ENCODE peak calls at places on chromosomes 11 and 22, in nine cellular contexts. I, M, D, P, S, E, O, K and H are unnamed samples.

GRCh38 chr22:19576460-19577421 is 52.5 kb upstream of the CLDN5 start:
- DNase-seq in M (no peak), D (no peak), K (peak), E (no peak), S (no peak), O (no peak), P (no peak), I (peak), H (no peak)

GRCh38 chr22:20885557-20886323 is 26.9 kb downstream of the SNAP29 start:
- DNase-seq in I (peak), S (peak), P (peak), O (peak), E (peak), D (peak), K (peak), M (peak), H (peak)

GRCh38 chr11:78338138-78338537 is 79.5 kb downstream of the GAB2 start:
- DNase-seq in M (no peak), D (no peak), I (no peak), E (no peak), P (no peak), K (no peak), S (no peak), O (no peak), H (no peak)

GRCh38 chr22:16933274-16933923 is 74.6 kb downstream of the GAB4 start:
- DNase-seq in K (no peak), P (no peak), I (no peak), O (no peak), D (no peak), S (no peak), E (no peak), M (no peak), H (no peak)

GRCh38 chr11:134244593-134244992 is 8.6 kb downstream of the THYN1 start:
- DNase-seq in D (peak), I (no peak), K (peak), E (no peak), M (no peak), O (no peak), S (no peak), P (no peak), H (no peak)

GRCh38 chr11:37907461-37908223 is 1309.6 kb upstream of the RAG2 start:
- DNase-seq in S (no peak), I (no peak), M (no peak), D (no peak), P (no peak), E (no peak), O (no peak), K (no peak), H (peak)

GRCh38 chr22:22843848-22844247 is 43.8 kb upstream of the IGLL5 start:
- DNase-seq in D (no peak), O (no peak), M (no peak), K (no peak), I (no peak), E (no peak), S (no peak), P (no peak), H (no peak)

GRCh38 chr11:112292785-112293407 is 32.2 kb upstream of the PLET1 start:
- DNase-seq in M (peak), D (no peak), K (no peak), O (no peak), E (no peak), P (peak), I (no peak), S (no peak), H (peak)

GRCh38 chr11:123145220-123145619 is 49.8 kb downstream of the CLMP start:
- DNase-seq in O (no peak), I (no peak), S (no peak), D (no peak), M (peak), K (no peak), E (no peak), P (peak), H (peak)

GRCh38 chr11:12540913-12541587 is 133.2 kb upstream of the TEAD1 start:
- DNase-seq in O (no peak), D (no peak), M (peak), I (no peak), E (no peak), K (peak), S (no peak), P (peak), H (no peak)

GRCh38 chr11:117220999-117221774 is 10.7 kb downstream of the PCSK7 start:
- DNase-seq in D (no peak), O (no peak), E (peak), S (peak), K (no peak), M (no peak), P (no peak), I (peak), H (no peak)

GRCh38 chr11:43376594-43376993 is 17.9 kb downstream of the TTC17 start:
- DNase-seq in E (no peak), I (no peak), P (no peak), D (no peak), M (peak), O (no peak), K (no peak), S (no peak), H (no peak)

GRCh38 chr11:86755196-86755595 is 45.1 kb upstream of the PRSS23 start:
- DNase-seq in E (no peak), K (no peak), P (no peak), M (no peak), S (no peak), O (no peak), I (no peak), D (no peak), H (no peak)

GRCh38 chr11:10351768-10352641 is 47.1 kb downstream of the ADM start:
- DNase-seq in O (no peak), M (no peak), K (peak), I (peak), S (peak), P (peak), E (no peak), D (no peak), H (no peak)

GRCh38 chr11:26477406-26477805 is 94.7 kb downstream of the MUC15 start:
- DNase-seq in K (no peak), S (no peak), I (no peak), O (no peak), D (no peak), E (no peak), P (no peak), M (no peak), H (no peak)

GRCh38 chr22:32233091-32233490 is 22.1 kb downstream of the SLC5A4 start:
- DNase-seq in P (no peak), E (no peak), I (no peak), K (no peak), D (no peak), S (no peak), O (no peak), M (no peak), H (no peak)

GRCh38 chr11:122933434-122933833 is 48.2 kb downstream of the BSX start:
- DNase-seq in I (no peak), S (no peak), O (no peak), D (no peak), K (no peak), E (no peak), M (no peak), P (no peak), H (no peak)

GRCh38 chr22:41256254-41256897 is 15.6 kb upstream of the CHADL start:
- DNase-seq in K (no peak), E (no peak), O (no peak), P (no peak), I (no peak), S (no peak), D (no peak), M (peak), H (no peak)

GRCh38 chr22:33579448-33580093 is 340.7 kb downstream of the LARGE1 start:
- DNase-seq in S (no peak), O (no peak), E (peak), D (no peak), K (peak), M (peak), I (peak), P (peak), H (no peak)

GRCh38 chr11:19938051-19938856 is 222.0 kb downstream of the DBX1 start:
- DNase-seq in I (peak), S (peak), K (peak), P (peak), E (no peak), M (peak), O (no peak), D (no peak), H (no peak)

GRCh38 chr11:17607572-17608570 is 60.8 kb downstream of the OTOG start:
- DNase-seq in E (no peak), I (no peak), P (no peak), M (no peak), S (no peak), K (no peak), O (no peak), D (no peak), H (no peak)

DNA sequence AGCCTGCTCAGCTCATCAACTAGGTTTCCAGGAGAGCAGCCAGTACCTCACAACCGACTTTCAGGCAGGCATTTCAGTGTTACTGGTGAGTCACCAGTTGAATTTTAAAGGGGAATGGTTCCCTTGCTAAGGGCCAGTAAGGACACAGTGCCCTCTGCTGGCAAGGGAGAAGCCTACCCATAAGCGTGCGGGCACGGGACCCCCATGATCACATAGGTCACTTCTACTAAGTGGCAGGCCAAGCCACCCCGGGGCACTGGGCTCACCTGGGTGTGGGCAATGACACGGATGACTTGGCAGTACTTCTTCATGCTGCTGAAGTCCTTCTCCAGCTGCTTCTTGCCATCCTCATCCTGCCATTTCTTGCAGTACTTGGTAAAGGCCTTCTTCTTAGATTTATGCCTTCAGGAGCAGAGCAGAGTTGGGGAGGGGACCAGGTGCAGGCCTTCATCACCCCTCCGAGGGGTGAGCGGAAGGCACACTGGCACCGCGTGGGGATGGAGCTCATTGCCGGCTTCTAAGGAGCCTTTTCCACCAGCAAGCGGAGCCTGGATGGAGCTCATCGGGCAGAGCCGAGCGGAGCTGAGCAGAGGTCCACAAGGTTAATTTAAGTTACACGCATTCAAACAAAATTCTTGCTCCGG is 2.9 kb downstream of the RPL3 start:
- DNase-seq in O (peak), E (peak), M (peak), K (peak), I (peak), S (peak), P (peak), D (peak), H (peak)
- H3K27ac ChIP-seq in O (peak), E (no peak), M (peak), K (peak), I (peak), S (no peak), P (peak), D (peak), H (peak)

GRCh38 chr22:37390075-37390474 is 37.2 kb downstream of the ELFN2 start:
- DNase-seq in M (no peak), I (no peak), P (no peak), K (no peak), E (no peak), S (no peak), O (no peak), D (no peak), H (no peak)

GRCh38 chr22:37391702-37392101 is 35.6 kb downstream of the ELFN2 start:
- DNase-seq in P (no peak), I (no peak), K (no peak), D (no peak), E (no peak), S (no peak), M (no peak), O (no peak), H (no peak)

GRCh38 chr22:37387793-37388192 is 39.5 kb downstream of the ELFN2 start:
- DNase-seq in S (no peak), M (no peak), K (no peak), D (no peak), O (no peak), P (no peak), I (no peak), E (no peak), H (no peak)

GRCh38 chr22:37386441-37386840 is 40.8 kb downstream of the ELFN2 start:
- DNase-seq in K (no peak), S (no peak), O (no peak), P (no peak), I (no peak), E (no peak), M (no peak), D (no peak), H (no peak)

GRCh38 chr22:37388538-37388937 is 38.7 kb downstream of the ELFN2 start:
- DNase-seq in M (no peak), E (no peak), P (no peak), S (no peak), D (no peak), I (no peak), K (no peak), O (no peak), H (no peak)
- H3K27ac ChIP-seq in M (no peak), E (no peak), P (no peak), S (no peak), D (no peak), I (no peak), K (no peak), O (no peak), H (no peak)

DNA sequence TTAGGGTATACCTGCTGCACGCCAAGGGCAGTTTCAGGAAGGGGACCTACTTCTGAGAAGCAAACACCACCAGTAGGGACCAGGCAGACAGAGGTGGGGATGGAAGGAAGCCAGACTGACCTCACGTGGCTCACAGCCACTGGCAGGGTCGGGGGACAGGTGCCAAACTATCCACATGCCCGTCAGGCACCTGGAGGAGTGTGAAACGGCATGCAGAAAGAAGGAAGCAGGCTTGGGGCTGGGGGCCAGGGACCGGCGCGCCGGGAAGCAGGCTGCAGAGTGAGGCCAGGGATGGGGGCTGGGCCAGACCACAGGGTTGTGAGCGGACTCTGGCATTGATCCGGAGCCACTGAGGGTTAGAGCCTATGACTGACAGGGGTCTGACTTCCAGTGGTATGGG is 47.5 kb downstream of the CDKN1C start:
- DNase-seq in K (no peak), I (no peak), P (peak), M (no peak), E (no peak), S (no peak), D (no peak), O (no peak), H (no peak)
- H3K27ac ChIP-seq in K (no peak), I (peak), P (no peak), M (no peak), E (no peak), S (no peak), D (no peak), O (no peak), H (no peak)

DNA sequence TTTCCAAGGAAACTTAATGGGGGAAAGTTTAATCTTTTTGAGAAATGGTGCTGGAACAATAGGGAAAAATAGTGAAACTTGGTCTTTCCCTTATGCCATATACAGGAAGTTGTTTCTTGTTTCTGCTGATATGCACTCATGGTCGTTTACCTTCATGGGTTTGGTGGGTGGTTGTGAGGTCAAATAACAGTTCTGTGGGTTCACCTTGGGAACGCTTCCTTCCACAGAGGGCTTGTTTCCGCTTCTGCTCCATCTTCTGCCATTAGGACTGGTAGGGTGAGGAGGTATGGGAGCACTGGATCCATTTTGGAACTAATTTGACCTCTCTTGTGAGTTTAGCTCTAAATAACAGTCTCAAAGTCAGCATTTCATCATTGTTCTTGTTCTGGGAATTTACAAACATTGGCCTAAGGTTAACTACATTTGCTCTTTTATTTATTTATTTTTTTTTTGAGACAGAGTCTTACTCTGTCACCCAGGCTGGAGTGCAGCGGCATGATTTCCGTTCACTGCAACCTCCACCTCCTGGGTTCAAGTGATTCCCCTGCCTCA is 17.6 kb upstream of the RELA start:
- DNase-seq in O (no peak), S (no peak), I (no peak), D (no peak), E (no peak), M (no peak), P (no peak), K (no peak), H (no peak)
- H3K27ac ChIP-seq in O (no peak), S (no peak), I (no peak), D (no peak), E (no peak), M (no peak), P (no peak), K (no peak), H (no peak)

GRCh38 chr22:28208036-28208435 is 289.0 kb upstream of the PITPNB start:
- DNase-seq in P (no peak), M (peak), I (no peak), O (no peak), D (no peak), K (no peak), E (no peak), S (no peak), H (no peak)
- H3K27ac ChIP-seq in P (no peak), M (no peak), I (no peak), O (no peak), D (no peak), K (no peak), E (no peak), S (no peak), H (no peak)

GRCh38 chr11:65712633-65713076 is 603 bp downstream of the KAT5 start:
- DNase-seq in K (no peak), I (no peak), M (no peak), P (no peak), O (no peak), E (no peak), S (no peak), D (no peak), H (no peak)
- H3K27ac ChIP-seq in K (no peak), I (peak), M (peak), P (peak), O (peak), E (peak), S (peak), D (peak), H (peak)

DNA sequence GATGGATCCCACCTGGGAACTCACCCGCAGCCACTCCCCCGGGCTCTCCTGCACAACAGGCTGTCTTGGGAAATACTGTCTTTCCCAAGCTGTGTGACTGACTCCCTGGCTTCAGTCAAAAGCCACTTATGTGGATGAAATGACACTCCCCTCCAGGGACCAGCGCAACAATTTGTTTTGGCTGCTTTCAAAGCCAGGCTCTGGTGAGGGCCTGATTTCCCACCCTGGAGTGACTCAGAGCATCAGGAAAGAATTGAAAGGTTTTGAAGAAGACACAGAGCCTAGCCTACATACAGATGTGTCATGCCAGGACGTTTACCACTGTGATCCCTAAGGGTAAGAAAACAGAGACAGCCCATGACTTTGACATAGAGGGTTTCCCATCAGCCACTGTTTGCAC is 550.5 kb downstream of the MIAT start:
- DNase-seq in O (no peak), K (no peak), I (no peak), D (no peak), M (no peak), E (no peak), P (no peak), S (no peak), H (no peak)
- H3K27ac ChIP-seq in O (no peak), K (no peak), I (no peak), D (no peak), M (peak), E (no peak), P (no peak), S (no peak), H (no peak)

DNA sequence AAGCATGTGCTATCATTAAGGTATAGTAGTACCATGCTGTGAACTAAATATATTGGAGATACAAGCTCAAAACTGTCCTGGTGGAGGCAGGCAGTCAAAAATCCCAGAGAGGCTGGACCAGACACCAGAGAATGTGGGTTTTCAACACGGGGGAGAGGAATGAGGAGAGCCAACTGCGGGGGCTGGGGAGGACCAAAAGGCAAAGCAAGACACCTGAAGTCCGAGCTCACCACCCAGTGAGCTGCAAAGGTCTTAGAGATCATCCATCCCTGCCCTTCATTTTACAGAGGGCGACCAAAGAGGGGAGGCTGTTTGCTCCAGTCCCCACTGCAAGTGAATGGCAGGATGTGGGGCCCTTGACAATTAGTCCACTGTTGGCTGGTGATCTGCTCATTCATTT is 10.0 kb downstream of the RIBC2 start:
- DNase-seq in K (no peak), D (no peak), S (no peak), M (no peak), P (no peak), E (no peak), I (no peak), O (no peak), H (no peak)
- H3K27ac ChIP-seq in K (no peak), D (no peak), S (no peak), M (no peak), P (no peak), E (no peak), I (no peak), O (no peak), H (no peak)

DNA sequence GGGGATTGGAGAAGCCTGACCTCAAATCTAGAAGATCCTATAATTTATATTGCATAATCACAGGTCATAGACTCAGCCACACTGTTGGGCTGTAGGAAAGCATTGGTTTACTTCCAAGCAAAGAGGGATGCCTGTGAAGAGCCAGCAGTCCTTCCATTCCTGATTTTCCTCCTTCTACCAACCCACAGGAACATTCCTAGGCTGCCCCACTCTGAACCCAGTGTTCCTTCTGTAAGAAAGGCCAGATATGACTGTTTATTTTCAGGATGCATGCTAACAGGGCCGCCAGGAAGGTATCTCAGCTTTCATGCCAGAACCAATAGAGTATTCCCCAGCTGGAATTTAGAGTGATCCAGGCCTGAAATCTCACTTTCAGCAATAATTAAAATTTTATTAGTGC is 197.1 kb downstream of the ETS1 start:
- DNase-seq in D (no peak), O (no peak), K (no peak), S (no peak), M (no peak), P (no peak), E (no peak), I (no peak), H (no peak)
- H3K27ac ChIP-seq in D (no peak), O (no peak), K (no peak), S (no peak), M (no peak), P (no peak), E (no peak), I (no peak), H (no peak)

DNA sequence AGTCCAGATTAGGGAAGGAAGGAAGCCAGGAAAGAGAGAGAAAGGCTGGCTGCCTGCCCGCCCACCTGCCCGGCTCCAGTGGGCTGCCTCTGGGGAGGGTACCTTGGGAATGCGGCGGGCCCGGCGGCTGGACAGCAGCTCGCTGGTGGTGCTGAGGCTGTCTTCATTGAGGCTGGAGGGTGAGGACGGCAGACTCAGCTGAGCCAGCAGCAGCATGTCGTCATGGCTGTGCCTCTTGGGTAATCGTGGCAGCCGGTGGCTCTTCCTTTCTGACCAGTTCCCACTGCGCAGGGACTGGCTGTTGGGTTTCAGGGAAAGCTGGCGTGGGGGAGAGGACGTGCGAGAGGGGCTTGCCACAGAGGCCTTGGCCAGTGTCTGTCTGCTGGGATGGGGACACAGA is 32.9 kb downstream of the RPL27A start:
- DNase-seq in P (no peak), M (no peak), O (no peak), E (no peak), S (no peak), I (no peak), K (no peak), D (no peak), H (no peak)
- H3K27ac ChIP-seq in P (no peak), M (peak), O (no peak), E (no peak), S (no peak), I (peak), K (no peak), D (no peak), H (no peak)